ENCODE peak calls at places on chromosomes 2 and 18, in seven cellular contexts. U is NB4; R is progenitor cell of endocrine pancreas; X is naive thymus-derived CD8-positive, alpha-beta T cell; M is head of caudate nucleus; F is NCI-H82; P is activated naive CD4-positive, alpha-beta T cell. I is an unnamed sample.

GRCh38 chr2:182715121-182715895 is 749 bp upstream of the DNAJC10 start:
- DNase-seq in R (no peak), U (peak), P (no peak), M (no peak), F (peak), X (peak), I (no peak)

GRCh38 chr2:233011268-233012190 is 1.5 kb downstream of the NGEF start:
- DNase-seq in F (no peak), R (no peak), M (no peak), P (no peak), U (peak), X (no peak), I (peak)

GRCh38 chr2:164126960-164127359 is 391.2 kb upstream of the FIGN start:
- DNase-seq in F (no peak), U (no peak), R (no peak), P (no peak), X (no peak), M (no peak), I (no peak)

GRCh38 chr2:175414872-175415487 is 233.5 kb upstream of the ATP5MC3 start:
- DNase-seq in U (peak), M (no peak), F (peak), X (no peak), R (peak), P (no peak), I (no peak)

GRCh38 chr18:48308027-48308635 is 101.1 kb downstream of the ZBTB7C start:
- DNase-seq in P (no peak), F (no peak), M (no peak), X (no peak), U (no peak), R (no peak), I (no peak)

GRCh38 chr2:241275910-241276309 is 39.6 kb downstream of the HDLBP start:
- DNase-seq in X (no peak), R (no peak), M (no peak), P (no peak), F (no peak), U (no peak), I (no peak)

GRCh38 chr2:64939332-64939917 is 49.8 kb upstream of the SLC1A4 start:
- DNase-seq in R (no peak), U (no peak), M (no peak), X (no peak), F (no peak), P (no peak), I (no peak)

GRCh38 chr2:9336534-9337354 is 86.6 kb downstream of the ITGB1BP1 start:
- DNase-seq in U (no peak), F (peak), P (no peak), R (no peak), M (no peak), X (peak), I (no peak)

GRCh38 chr2:41241325-41242000 is 789.6 kb upstream of the SLC8A1 start:
- DNase-seq in P (no peak), M (no peak), X (no peak), U (no peak), R (no peak), F (no peak), I (no peak)

GRCh38 chr2:99648115-99648850 is 158.5 kb upstream of the REV1 start:
- DNase-seq in U (no peak), M (peak), F (peak), R (no peak), P (no peak), X (no peak), I (no peak)

GRCh38 chr2:174654429-174654941 is 56.9 kb upstream of the WIPF1 start:
- DNase-seq in U (no peak), R (no peak), F (no peak), P (no peak), M (no peak), X (no peak), I (no peak)

GRCh38 chr18:50194623-50195532 is at the start of gene MYO5B:
- DNase-seq in R (peak), X (peak), M (no peak), U (no peak), P (peak), F (peak), I (peak)

GRCh38 chr2:236348279-236348678 is 84.1 kb upstream of the ASB18 start:
- DNase-seq in U (no peak), P (no peak), X (no peak), M (no peak), F (no peak), R (no peak), I (no peak)

GRCh38 chr2:73112026-73112912 is 479 bp downstream of the RAB11FIP5 start:
- DNase-seq in R (no peak), P (peak), F (peak), U (peak), X (peak), M (no peak), I (no peak)

GRCh38 chr2:65922794-65923193 is 490.4 kb upstream of the SPRED2 start:
- DNase-seq in M (no peak), X (no peak), R (no peak), P (no peak), U (peak), F (no peak), I (no peak)

GRCh38 chr2:106156305-106157288 is 37.5 kb downstream of the UXS1 start:
- DNase-seq in R (no peak), X (no peak), P (no peak), U (peak), M (no peak), F (no peak), I (no peak)

GRCh38 chr18:9434240-9434701 is 41.0 kb upstream of the RALBP1 start:
- DNase-seq in R (no peak), X (no peak), M (no peak), U (no peak), F (no peak), P (no peak), I (peak)

GRCh38 chr2:206160124-206160806 is 570 bp downstream of the EEF1B2 start:
- DNase-seq in X (no peak), F (peak), P (no peak), M (no peak), R (no peak), U (peak), I (no peak)

GRCh38 chr2:236167297-236168109 is 683 bp downstream of the GBX2 start:
- DNase-seq in M (no peak), R (no peak), X (no peak), P (no peak), U (peak), F (peak), I (no peak)

GRCh38 chr2:11342561-11343343 is 1.7 kb downstream of the ROCK2 start:
- DNase-seq in F (peak), P (no peak), R (no peak), M (no peak), X (no peak), U (peak), I (no peak)

GRCh38 chr2:235008584-235009044 is 56.8 kb downstream of the SH3BP4 start:
- DNase-seq in P (no peak), X (no peak), M (no peak), R (peak), F (peak), U (no peak), I (no peak)

GRCh38 chr2:237882510-237883481 is 23.4 kb downstream of the RAMP1 start:
- DNase-seq in R (no peak), F (peak), X (no peak), M (no peak), U (no peak), P (no peak), I (no peak)

GRCh38 chr2:75600418-75601088 is 39.8 kb upstream of the EVA1A start:
- DNase-seq in F (no peak), R (no peak), X (no peak), M (no peak), U (no peak), P (no peak), I (no peak)

GRCh38 chr2:237437566-237437965 is 23.6 kb upstream of the COL6A3 start:
- DNase-seq in P (no peak), M (no peak), U (no peak), R (no peak), X (no peak), F (no peak), I (no peak)

GRCh38 chr18:57802166-57802868 is 798 bp downstream of the ATP8B1 start:
- DNase-seq in R (no peak), U (no peak), X (no peak), F (no peak), P (no peak), M (no peak), I (no peak)

I was measured in type B pancreatic cell.